ENCODE peak calls at places on chromosomes 12 and 14, in seven cellular contexts. N is GOT3; O is stimulated activated CD4-positive, alpha-beta T cell treated with anti-CD3 and anti-CD28 coated beads, Interleukin-12 subunit alpha, Interleukin-12 subunit beta, amount 100 ng/mL, for 4 hours; Z is HTR-8/SVneo; T is activated T-helper 2 cell treated with anti-CD3 and anti-CD28 coated beads, Interferon-gamma antibody, Interleukin-2, Interleukin-4, amounts not matched to agents 10 μg/mL and 5 μg/mL and 100 μg/mL, durations not matched to agents 14 hours and 24 hours and 36 hours; J is astrocyte; K is NCI-H1105 treated with DMSO at 0.1 percent for 48 hours. M is an unnamed sample.

GRCh38 chr12:1594045-1594294 is 411 bp downstream of the FBXL14 start:
- DNase-seq in N (no peak), O (no peak), Z (peak), T (peak), J (no peak), K (peak), M (no peak)

GRCh38 chr12:75910452-75910722 is 121.2 kb downstream of the PHLDA1 start:
- DNase-seq in N (no peak), O (no peak), Z (no peak), T (no peak), J (no peak), K (no peak), M (no peak)

GRCh38 chr14:56998728-56999127 is 188.4 kb upstream of the OTX2 start:
- DNase-seq in N (no peak), O (no peak), Z (peak), T (no peak), J (no peak), K (no peak), M (no peak)

GRCh38 chr12:24901975-24902461 is 46.9 kb downstream of the BCAT1 start:
- DNase-seq in N (no peak), O (no peak), Z (no peak), T (no peak), J (peak), K (no peak), M (peak)

GRCh38 chr12:88036368-88036965 is 7.3 kb upstream of the C12orf50 start:
- DNase-seq in N (no peak), O (no peak), Z (no peak), T (no peak), J (peak), K (no peak), M (no peak)

GRCh38 chr14:71022015-71022919 is 115.0 kb downstream of the PCNX1 start:
- DNase-seq in N (no peak), O (no peak), Z (no peak), T (no peak), J (no peak), K (no peak), M (no peak)

GRCh38 chr12:132827763-132828703 is 636 bp downstream of the GOLGA3 start:
- DNase-seq in N (no peak), O (peak), Z (peak), T (peak), J (peak), K (no peak), M (no peak)

GRCh38 chr12:92582466-92582865 is 120.3 kb upstream of the PLEKHG7 start:
- DNase-seq in N (no peak), O (no peak), Z (no peak), T (no peak), J (no peak), K (peak), M (no peak)

GRCh38 chr12:99053599-99054362 is 408.7 kb downstream of the APAF1 start:
- DNase-seq in N (no peak), O (no peak), Z (no peak), T (no peak), J (peak), K (no peak), M (no peak)

GRCh38 chr12:71061451-71061850 is 96.3 kb downstream of the TSPAN8 start:
- DNase-seq in N (no peak), O (no peak), Z (no peak), T (no peak), J (no peak), K (no peak), M (no peak)

GRCh38 chr12:121446760-121447159 is 46.8 kb downstream of the RNF34 start:
- DNase-seq in N (no peak), O (no peak), Z (no peak), T (no peak), J (no peak), K (no peak), M (no peak)

GRCh38 chr14:104743461-104744380 is 9.2 kb upstream of the SIVA1 start:
- DNase-seq in N (no peak), O (no peak), Z (no peak), T (no peak), J (no peak), K (no peak), M (no peak)